ENCODE peak calls at places on chromosomes 4 and X, in eight cellular contexts. U is CD4-positive, alpha-beta memory T cell; C is sigmoid colon; Z is fibroblast of lung; V is upper lobe of right lung; S is psoas muscle; M is cardiac muscle cell; G is heart right ventricle. N is an unnamed sample. For H3K9me3, the result is how much of the 10 kb centered on the place peaks cover.

GRCh38 chr4:84379881-84380618 is 119.0 kb downstream of the NKX6-1 start:
- DNase-seq in U (no peak), C (no peak), Z (peak), V (no peak), S (no peak), M (no peak), G (no peak), N (no peak)

GRCh38 chrX:15204130-15204751 is 65.6 kb downstream of the ASB9 start:
- DNase-seq in U (no peak), C (no peak), Z (no peak), V (no peak), S (no peak), M (no peak), G (no peak), N (no peak)

GRCh38 chrX:27924261-27924660 is 57.0 kb downstream of the DCAF8L1 start:
- DNase-seq in U (no peak), C (no peak), Z (peak), V (no peak), S (no peak), M (no peak), G (no peak), N (no peak)

GRCh38 chr4:17469931-17470674 is 41.8 kb downstream of the QDPR start:
- DNase-seq in U (no peak), C (no peak), Z (peak), V (no peak), S (no peak), M (peak), G (no peak), N (no peak)

GRCh38 chrX:22760513-22761057 is 239.2 kb upstream of the DDX53 start:
- DNase-seq in U (no peak), C (no peak), Z (no peak), V (no peak), S (no peak), M (no peak), G (no peak), N (no peak)

GRCh38 chr4:183029365-183029764 is 69.7 kb upstream of the WWC2 start:
- DNase-seq in U (no peak), C (no peak), Z (no peak), V (no peak), S (no peak), M (no peak), G (no peak), N (no peak)

GRCh38 chr4:87073570-87074470 is 139.0 kb downstream of the AFF1 start:
- DNase-seq in U (peak), C (peak), Z (no peak), V (peak), S (no peak), M (no peak), G (peak), N (no peak)

GRCh38 chr4:138037716-138038115 is 204.4 kb downstream of the SLC7A11 start:
- DNase-seq in U (no peak), C (no peak), Z (peak), V (no peak), S (no peak), M (no peak), G (no peak), N (peak)

GRCh38 chrX:118883994-118884393 is 60.4 kb downstream of the ZCCHC12 start:
- DNase-seq in U (no peak), C (no peak), Z (no peak), V (no peak), S (no peak), M (no peak), G (no peak), N (no peak)

GRCh38 chrX:38260231-38260630 is 39.6 kb upstream of the SRPX start:
- DNase-seq in U (no peak), C (no peak), Z (no peak), V (no peak), S (no peak), M (peak), G (no peak), N (no peak)

GRCh38 chrX:40539214-40540142 is 41.3 kb upstream of the ATP6AP2 start:
- DNase-seq in U (peak), C (peak), Z (peak), V (peak), S (peak), M (peak), G (peak), N (peak)

GRCh38 chr4:24141836-24142235 is 252.0 kb upstream of the PPARGC1A start:
- DNase-seq in U (no peak), C (no peak), Z (no peak), V (no peak), S (no peak), M (no peak), G (no peak), N (no peak)

GRCh38 chrX:82757614-82758013 is 750.5 kb upstream of the POU3F4 start:
- DNase-seq in U (no peak), C (no peak), Z (peak), V (no peak), S (no peak), M (no peak), G (no peak), N (no peak)

DNA sequence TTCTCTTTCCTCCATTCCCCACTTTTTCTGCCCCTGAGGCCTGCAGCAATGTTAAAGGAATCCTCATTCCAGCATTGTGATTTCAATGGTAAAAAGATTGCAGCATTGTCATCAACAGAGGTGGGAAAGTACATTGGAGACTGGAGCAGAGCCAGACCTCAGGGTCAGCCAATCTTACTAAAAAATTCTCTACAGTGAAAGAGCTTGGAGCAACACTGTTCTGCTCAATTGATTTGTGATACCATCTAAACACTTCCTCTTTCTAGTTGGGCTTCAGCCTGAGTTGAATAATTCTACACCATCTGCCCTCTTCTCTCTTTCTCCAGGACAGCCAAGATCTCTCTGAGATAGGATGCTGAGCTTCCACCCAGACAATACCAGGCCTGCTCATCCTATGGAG is 176.5 kb downstream of the AR start:
- DNase-seq in U (no peak), C (no peak), Z (peak), V (no peak), S (no peak), M (no peak), G (no peak), N (peak)
- H3K9me3 ChIP-seq in U (under half), C (under half), Z (under half), V (under half), S (under half), M (under half), G (under half), N (under half)

GRCh38 chrX:56211701-56212100 is 20.5 kb upstream of the KLF8 start:
- DNase-seq in U (no peak), C (no peak), Z (no peak), V (no peak), S (no peak), M (no peak), G (no peak), N (no peak)
- H3K9me3 ChIP-seq in U (under half), C (under half), Z (under half), V (under half), S (under half), M (under half), G (under half), N (under half)

DNA sequence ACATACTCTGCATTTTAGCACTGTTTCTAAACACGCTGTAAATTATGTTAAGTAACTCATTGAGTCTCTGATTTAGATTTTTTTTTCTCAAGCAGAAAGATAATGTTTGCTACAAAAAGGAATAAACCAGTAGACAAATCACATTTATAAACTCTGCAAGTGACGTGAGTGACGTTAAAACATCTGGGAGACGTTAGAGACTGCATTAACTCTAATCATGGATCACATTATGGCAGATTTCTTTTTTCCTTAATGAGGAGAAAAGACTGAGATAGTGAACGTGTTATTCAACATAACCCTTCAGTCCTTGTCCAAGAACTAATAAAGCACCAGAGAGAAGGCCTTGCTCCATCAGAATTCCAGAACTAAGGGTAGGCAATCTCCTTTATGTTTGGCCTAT is 31.0 kb downstream of the UNC5C start:
- DNase-seq in U (no peak), C (no peak), Z (no peak), V (no peak), S (no peak), M (no peak), G (no peak), N (no peak)
- H3K9me3 ChIP-seq in U (under half), C (under half), Z (under half), V (under half), S (under half), M (under half), G (under half), N (under half)

DNA sequence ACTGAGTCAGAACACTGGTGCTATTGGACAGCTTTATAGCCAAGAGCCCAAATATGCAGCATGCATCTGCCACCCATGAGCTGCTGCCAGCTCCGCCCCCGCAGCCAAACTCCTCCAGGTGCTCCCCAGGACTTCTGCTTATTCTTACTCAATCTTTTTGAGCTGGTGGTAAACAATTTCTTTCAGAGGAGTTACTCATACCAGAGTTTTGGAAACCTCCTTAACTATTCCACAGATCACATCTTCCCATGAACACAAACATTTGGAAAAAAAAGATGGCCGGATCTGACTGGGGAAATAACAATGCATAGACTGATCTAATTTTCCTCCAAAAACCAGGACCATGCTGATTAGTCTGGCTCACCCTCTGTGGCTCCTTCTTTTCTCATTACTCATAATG is 399.9 kb downstream of the GPM6A start:
- DNase-seq in U (no peak), C (no peak), Z (peak), V (no peak), S (no peak), M (no peak), G (no peak), N (no peak)
- H3K9me3 ChIP-seq in U (under half), C (under half), Z (under half), V (under half), S (under half), M (under half), G (under half), N (under half)

GRCh38 chrX:431492-432132 is 44.9 kb upstream of the PPP2R3B start:
- DNase-seq in U (no peak), C (no peak), Z (no peak), V (no peak), S (no peak), M (no peak), G (no peak), N (no peak)

GRCh38 chrX:427812-428725 is 41.4 kb upstream of the PPP2R3B start:
- DNase-seq in U (no peak), C (peak), Z (no peak), V (no peak), S (peak), M (peak), G (no peak), N (peak)

GRCh38 chrX:431032-431431 is 44.3 kb upstream of the PPP2R3B start:
- DNase-seq in U (no peak), C (peak), Z (no peak), V (no peak), S (peak), M (no peak), G (no peak), N (no peak)

GRCh38 chrX:426881-427280 is 40.2 kb upstream of the PPP2R3B start:
- DNase-seq in U (no peak), C (no peak), Z (peak), V (no peak), S (no peak), M (no peak), G (no peak), N (no peak)

DNA sequence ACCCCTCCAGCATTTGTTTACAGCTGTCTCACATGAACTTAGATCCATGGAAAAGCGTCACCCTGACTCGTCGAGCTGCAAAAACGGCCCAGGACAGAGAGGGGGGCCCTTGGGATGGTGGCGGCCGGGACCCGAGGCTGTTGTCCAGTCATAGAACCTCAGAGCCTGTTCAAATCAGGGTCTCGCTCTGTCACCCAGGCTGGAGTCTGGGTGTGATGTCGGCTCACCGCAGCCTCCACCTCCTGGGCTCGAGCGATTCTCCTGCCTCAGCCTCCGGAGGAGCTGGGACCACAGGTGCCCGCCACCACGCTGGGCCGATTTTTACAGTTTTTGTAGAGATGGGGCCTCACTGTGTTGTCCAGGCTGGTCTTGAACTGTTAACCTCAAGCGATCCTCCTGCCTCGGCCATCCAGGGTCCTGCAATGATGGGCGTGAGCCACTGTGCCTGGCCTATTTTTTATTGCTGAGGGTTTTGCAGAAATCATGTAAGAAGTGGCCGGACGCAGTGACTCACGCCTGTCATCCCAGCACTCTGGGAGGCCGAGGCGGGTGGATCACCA is 42.6 kb upstream of the PPP2R3B start:
- DNase-seq in U (no peak), C (peak), Z (no peak), V (no peak), S (peak), M (no peak), G (no peak), N (no peak)
- H3K9me3 ChIP-seq in U (under half), C (under half), Z (under half), V (under half), S (under half), M (under half), G (under half), N (under half)

DNA sequence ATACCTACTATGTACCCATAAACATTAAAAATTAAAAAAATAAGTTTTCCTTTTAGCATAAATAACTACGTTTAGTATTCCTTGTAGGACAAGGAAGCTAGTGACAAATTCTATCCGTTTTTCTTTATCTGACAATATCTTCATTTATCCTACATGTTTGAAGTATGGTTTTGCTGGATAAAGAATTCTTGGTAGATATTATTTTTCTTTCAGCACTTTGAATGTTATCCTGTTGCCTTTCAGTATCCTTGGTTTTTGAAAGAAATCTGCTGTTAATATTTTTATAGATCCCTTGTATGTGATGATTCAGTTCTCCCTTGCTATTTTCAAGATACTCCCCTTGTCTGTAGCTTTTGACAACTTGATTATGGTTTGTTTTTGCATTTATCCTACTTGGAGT is 76.6 kb downstream of the CASK start:
- DNase-seq in U (no peak), C (no peak), Z (no peak), V (no peak), S (no peak), M (no peak), G (no peak), N (no peak)
- H3K9me3 ChIP-seq in U (under half), C (under half), Z (under half), V (under half), S (under half), M (under half), G (under half), N (half or more)

N was measured in adipocyte.